ENCODE peak calls at places on chromosomes 13 and 19, in seven cellular contexts. One of them, this sample, is unnamed.

GRCh38 chr19:53659292-53659691 is 27.5 kb downstream of the DPRX start:
- DNase-seq in HuH-7.5: no peak
- DNase-seq in activated T-helper 1 cell treated with anti-CD3 and anti-CD28 coated beads, Interleukin-12 subunit alpha, Interleukin-12 subunit beta, Interleukin-2, Interleukin-4 antibody, amounts not matched to agents 30 ng/mL and 10 ng/mL and 1 ng/mL, durations not matched to agents 14 hours and 24 hours and 36 hours: no peak
- DNase-seq in dorsolateral prefrontal cortex: no peak
- DNase-seq in amniotic epithelial cell: peak; percentile 3
- DNase-seq in T-helper 2 cell: no peak
- DNase-seq in stimulated activated CD8-positive, alpha-beta memory T cell treated with anti-CD3 and anti-CD28 coated beads, Interleukin-12 subunit alpha, Interleukin-12 subunit beta, amount 100 ng/mL, for 1 hour: no peak
- DNase-seq in this sample: no peak

GRCh38 chr13:50122465-50122864 is 107.2 kb downstream of the KCNRG start:
- DNase-seq in amniotic epithelial cell: no peak
- DNase-seq in stimulated activated CD8-positive, alpha-beta memory T cell treated with anti-CD3 and anti-CD28 coated beads, Interleukin-12 subunit alpha, Interleukin-12 subunit beta, amount 100 ng/mL, for 1 hour: no peak
- DNase-seq in T-helper 2 cell: no peak
- DNase-seq in HuH-7.5: no peak
- DNase-seq in activated T-helper 1 cell treated with anti-CD3 and anti-CD28 coated beads, Interleukin-12 subunit alpha, Interleukin-12 subunit beta, Interleukin-2, Interleukin-4 antibody, amounts not matched to agents 30 ng/mL and 10 ng/mL and 1 ng/mL, durations not matched to agents 14 hours and 24 hours and 36 hours: no peak
- DNase-seq in dorsolateral prefrontal cortex: no peak
- DNase-seq in this sample: no peak

GRCh38 chr19:12749938-12750521 is 1.6 kb upstream of the BEST2 start:
- DNase-seq in HuH-7.5: no peak
- DNase-seq in stimulated activated CD8-positive, alpha-beta memory T cell treated with anti-CD3 and anti-CD28 coated beads, Interleukin-12 subunit alpha, Interleukin-12 subunit beta, amount 100 ng/mL, for 1 hour: no peak
- DNase-seq in activated T-helper 1 cell treated with anti-CD3 and anti-CD28 coated beads, Interleukin-12 subunit alpha, Interleukin-12 subunit beta, Interleukin-2, Interleukin-4 antibody, amounts not matched to agents 30 ng/mL and 10 ng/mL and 1 ng/mL, durations not matched to agents 14 hours and 24 hours and 36 hours: no peak
- DNase-seq in amniotic epithelial cell: peak; percentile 16
- DNase-seq in T-helper 2 cell: no peak
- DNase-seq in dorsolateral prefrontal cortex: no peak
- DNase-seq in this sample: no peak

GRCh38 chr13:65453982-65454381 is 1776.2 kb downstream of the PCDH9 start:
- DNase-seq in amniotic epithelial cell: no peak
- DNase-seq in stimulated activated CD8-positive, alpha-beta memory T cell treated with anti-CD3 and anti-CD28 coated beads, Interleukin-12 subunit alpha, Interleukin-12 subunit beta, amount 100 ng/mL, for 1 hour: no peak
- DNase-seq in T-helper 2 cell: no peak
- DNase-seq in HuH-7.5: peak; percentile 2
- DNase-seq in dorsolateral prefrontal cortex: no peak
- DNase-seq in activated T-helper 1 cell treated with anti-CD3 and anti-CD28 coated beads, Interleukin-12 subunit alpha, Interleukin-12 subunit beta, Interleukin-2, Interleukin-4 antibody, amounts not matched to agents 30 ng/mL and 10 ng/mL and 1 ng/mL, durations not matched to agents 14 hours and 24 hours and 36 hours: no peak
- DNase-seq in this sample: no peak

GRCh38 chr19:19540707-19541515 is 2.8 kb downstream of the CILP2 start:
- DNase-seq in activated T-helper 1 cell treated with anti-CD3 and anti-CD28 coated beads, Interleukin-12 subunit alpha, Interleukin-12 subunit beta, Interleukin-2, Interleukin-4 antibody, amounts not matched to agents 30 ng/mL and 10 ng/mL and 1 ng/mL, durations not matched to agents 14 hours and 24 hours and 36 hours: peak; percentile 67
- DNase-seq in dorsolateral prefrontal cortex: no peak
- DNase-seq in amniotic epithelial cell: no peak
- DNase-seq in HuH-7.5: no peak
- DNase-seq in T-helper 2 cell: peak; percentile 76
- DNase-seq in stimulated activated CD8-positive, alpha-beta memory T cell treated with anti-CD3 and anti-CD28 coated beads, Interleukin-12 subunit alpha, Interleukin-12 subunit beta, amount 100 ng/mL, for 1 hour: peak; percentile 48
- DNase-seq in this sample: peak; percentile 72

GRCh38 chr13:42981317-42981716 is 10.7 kb downstream of the EPSTI1 start:
- DNase-seq in T-helper 2 cell: no peak
- DNase-seq in activated T-helper 1 cell treated with anti-CD3 and anti-CD28 coated beads, Interleukin-12 subunit alpha, Interleukin-12 subunit beta, Interleukin-2, Interleukin-4 antibody, amounts not matched to agents 30 ng/mL and 10 ng/mL and 1 ng/mL, durations not matched to agents 14 hours and 24 hours and 36 hours: no peak
- DNase-seq in dorsolateral prefrontal cortex: no peak
- DNase-seq in HuH-7.5: no peak
- DNase-seq in amniotic epithelial cell: peak; percentile 78
- DNase-seq in stimulated activated CD8-positive, alpha-beta memory T cell treated with anti-CD3 and anti-CD28 coated beads, Interleukin-12 subunit alpha, Interleukin-12 subunit beta, amount 100 ng/mL, for 1 hour: no peak
- DNase-seq in this sample: no peak

GRCh38 chr13:45472171-45472705 is 7.5 kb downstream of the COG3 start:
- DNase-seq in amniotic epithelial cell: no peak
- DNase-seq in activated T-helper 1 cell treated with anti-CD3 and anti-CD28 coated beads, Interleukin-12 subunit alpha, Interleukin-12 subunit beta, Interleukin-2, Interleukin-4 antibody, amounts not matched to agents 30 ng/mL and 10 ng/mL and 1 ng/mL, durations not matched to agents 14 hours and 24 hours and 36 hours: no peak
- DNase-seq in dorsolateral prefrontal cortex: no peak
- DNase-seq in T-helper 2 cell: no peak
- DNase-seq in stimulated activated CD8-positive, alpha-beta memory T cell treated with anti-CD3 and anti-CD28 coated beads, Interleukin-12 subunit alpha, Interleukin-12 subunit beta, amount 100 ng/mL, for 1 hour: no peak
- DNase-seq in HuH-7.5: no peak
- DNase-seq in this sample: no peak

GRCh38 chr13:50893211-50893852 is 16.3 kb upstream of the RNASEH2B start:
- DNase-seq in activated T-helper 1 cell treated with anti-CD3 and anti-CD28 coated beads, Interleukin-12 subunit alpha, Interleukin-12 subunit beta, Interleukin-2, Interleukin-4 antibody, amounts not matched to agents 30 ng/mL and 10 ng/mL and 1 ng/mL, durations not matched to agents 14 hours and 24 hours and 36 hours: peak; percentile 40
- DNase-seq in amniotic epithelial cell: peak; percentile 8
- DNase-seq in stimulated activated CD8-positive, alpha-beta memory T cell treated with anti-CD3 and anti-CD28 coated beads, Interleukin-12 subunit alpha, Interleukin-12 subunit beta, amount 100 ng/mL, for 1 hour: no peak
- DNase-seq in dorsolateral prefrontal cortex: no peak
- DNase-seq in T-helper 2 cell: no peak
- DNase-seq in HuH-7.5: no peak
- DNase-seq in this sample: peak; percentile 2

GRCh38 chr13:63433546-63434150 is 2018.0 kb upstream of the PCDH20 start:
- DNase-seq in T-helper 2 cell: no peak
- DNase-seq in amniotic epithelial cell: peak; percentile 39
- DNase-seq in HuH-7.5: no peak
- DNase-seq in stimulated activated CD8-positive, alpha-beta memory T cell treated with anti-CD3 and anti-CD28 coated beads, Interleukin-12 subunit alpha, Interleukin-12 subunit beta, amount 100 ng/mL, for 1 hour: no peak
- DNase-seq in dorsolateral prefrontal cortex: no peak
- DNase-seq in activated T-helper 1 cell treated with anti-CD3 and anti-CD28 coated beads, Interleukin-12 subunit alpha, Interleukin-12 subunit beta, Interleukin-2, Interleukin-4 antibody, amounts not matched to agents 30 ng/mL and 10 ng/mL and 1 ng/mL, durations not matched to agents 14 hours and 24 hours and 36 hours: no peak
- DNase-seq in this sample: no peak

GRCh38 chr19:16702123-16702522 is 17.5 kb upstream of the NWD1 start:
- DNase-seq in T-helper 2 cell: no peak
- DNase-seq in dorsolateral prefrontal cortex: no peak
- DNase-seq in amniotic epithelial cell: peak; percentile 21
- DNase-seq in HuH-7.5: no peak
- DNase-seq in stimulated activated CD8-positive, alpha-beta memory T cell treated with anti-CD3 and anti-CD28 coated beads, Interleukin-12 subunit alpha, Interleukin-12 subunit beta, amount 100 ng/mL, for 1 hour: no peak
- DNase-seq in activated T-helper 1 cell treated with anti-CD3 and anti-CD28 coated beads, Interleukin-12 subunit alpha, Interleukin-12 subunit beta, Interleukin-2, Interleukin-4 antibody, amounts not matched to agents 30 ng/mL and 10 ng/mL and 1 ng/mL, durations not matched to agents 14 hours and 24 hours and 36 hours: no peak
- DNase-seq in this sample: no peak

GRCh38 chr13:74891610-74892009 is 590.4 kb downstream of the TBC1D4 start:
- DNase-seq in amniotic epithelial cell: peak; percentile 47
- DNase-seq in stimulated activated CD8-positive, alpha-beta memory T cell treated with anti-CD3 and anti-CD28 coated beads, Interleukin-12 subunit alpha, Interleukin-12 subunit beta, amount 100 ng/mL, for 1 hour: no peak
- DNase-seq in HuH-7.5: no peak
- DNase-seq in T-helper 2 cell: no peak
- DNase-seq in dorsolateral prefrontal cortex: no peak
- DNase-seq in activated T-helper 1 cell treated with anti-CD3 and anti-CD28 coated beads, Interleukin-12 subunit alpha, Interleukin-12 subunit beta, Interleukin-2, Interleukin-4 antibody, amounts not matched to agents 30 ng/mL and 10 ng/mL and 1 ng/mL, durations not matched to agents 14 hours and 24 hours and 36 hours: no peak
- DNase-seq in this sample: no peak

GRCh38 chr19:35991731-35992450 is 3.1 kb upstream of the SDHAF1 start:
- DNase-seq in amniotic epithelial cell: peak; percentile 59
- DNase-seq in T-helper 2 cell: no peak
- DNase-seq in dorsolateral prefrontal cortex: no peak
- DNase-seq in activated T-helper 1 cell treated with anti-CD3 and anti-CD28 coated beads, Interleukin-12 subunit alpha, Interleukin-12 subunit beta, Interleukin-2, Interleukin-4 antibody, amounts not matched to agents 30 ng/mL and 10 ng/mL and 1 ng/mL, durations not matched to agents 14 hours and 24 hours and 36 hours: no peak
- DNase-seq in stimulated activated CD8-positive, alpha-beta memory T cell treated with anti-CD3 and anti-CD28 coated beads, Interleukin-12 subunit alpha, Interleukin-12 subunit beta, amount 100 ng/mL, for 1 hour: no peak
- DNase-seq in HuH-7.5: no peak
- DNase-seq in this sample: no peak

GRCh38 chr13:22175211-22175610 is 504.3 kb downstream of the FGF9 start:
- DNase-seq in activated T-helper 1 cell treated with anti-CD3 and anti-CD28 coated beads, Interleukin-12 subunit alpha, Interleukin-12 subunit beta, Interleukin-2, Interleukin-4 antibody, amounts not matched to agents 30 ng/mL and 10 ng/mL and 1 ng/mL, durations not matched to agents 14 hours and 24 hours and 36 hours: no peak
- DNase-seq in HuH-7.5: no peak
- DNase-seq in stimulated activated CD8-positive, alpha-beta memory T cell treated with anti-CD3 and anti-CD28 coated beads, Interleukin-12 subunit alpha, Interleukin-12 subunit beta, amount 100 ng/mL, for 1 hour: no peak
- DNase-seq in dorsolateral prefrontal cortex: no peak
- DNase-seq in T-helper 2 cell: no peak
- DNase-seq in amniotic epithelial cell: no peak
- DNase-seq in this sample: no peak

This sample was measured in T-cell.